ENCODE peak calls at places on chromosomes 7 and 10, in nine cellular contexts. E, T, W, N, O, G, I, M and B are unnamed samples.

GRCh38 chr10:131891196-131891928 is 9.4 kb upstream of the PPP2R2D start:
- DNase-seq in E (peak; percentile 23), T (no peak), W (no peak), N (no peak), O (peak; percentile 73), G (no peak), I (no peak), M (no peak), B (no peak)

GRCh38 chr7:137927386-137927785 is 74.5 kb downstream of the CREB3L2 start:
- DNase-seq in E (no peak), T (no peak), W (no peak), N (no peak), O (no peak), G (no peak), I (no peak), M (no peak), B (no peak)

GRCh38 chr7:84658286-84658685 is 463.7 kb upstream of the SEMA3A start:
- DNase-seq in E (no peak), T (no peak), W (no peak), N (no peak), O (no peak), G (no peak), I (no peak), M (no peak), B (no peak)

GRCh38 chr10:35384265-35384868 is 48.1 kb downstream of the CCNY start:
- DNase-seq in E (no peak), T (no peak), W (peak; percentile 48), N (no peak), O (no peak), G (no peak), I (no peak), M (no peak), B (no peak)

GRCh38 chr10:79418274-79418673 is 27.1 kb downstream of the ZCCHC24 start:
- DNase-seq in E (no peak), T (no peak), W (no peak), N (peak; percentile 50), O (no peak), G (no peak), I (no peak), M (peak; percentile 65), B (no peak)

GRCh38 chr10:75033399-75034130 is 77.9 kb upstream of the SAMD8 start:
- DNase-seq in E (no peak), T (no peak), W (no peak), N (no peak), O (no peak), G (no peak), I (no peak), M (no peak), B (no peak)

GRCh38 chr7:150951521-150951920 is 26.6 kb downstream of the KCNH2 start:
- DNase-seq in E (no peak), T (no peak), W (no peak), N (peak; percentile 47), O (no peak), G (no peak), I (no peak), M (peak; percentile 56), B (no peak)

GRCh38 chr7:55178863-55179773 is 160.3 kb downstream of the EGFR start:
- DNase-seq in E (no peak), T (no peak), W (no peak), N (no peak), O (no peak), G (no peak), I (no peak), M (no peak), B (no peak)

GRCh38 chr10:123472606-123473005 is 193.5 kb upstream of the GPR26 start:
- DNase-seq in E (no peak), T (no peak), W (no peak), N (no peak), O (peak; percentile 76), G (no peak), I (no peak), M (no peak), B (no peak)

GRCh38 chr10:32386623-32387022 is 39.7 kb upstream of the EPC1 start:
- DNase-seq in E (no peak), T (no peak), W (peak; percentile 33), N (no peak), O (no peak), G (no peak), I (peak; percentile 93), M (no peak), B (no peak)

GRCh38 chr7:99177165-99177564 is 30.8 kb downstream of the KPNA7 start:
- DNase-seq in E (no peak), T (no peak), W (no peak), N (no peak), O (no peak), G (no peak), I (no peak), M (no peak), B (no peak)

GRCh38 chr7:103048833-103049232 is 25.8 kb downstream of the FBXL13 start:
- DNase-seq in E (peak; percentile 15), T (no peak), W (peak; percentile 56), N (no peak), O (peak; percentile 57), G (no peak), I (peak; percentile 14), M (no peak), B (no peak)

GRCh38 chr10:31765546-31765945 is 163.1 kb downstream of the ARHGAP12 start:
- DNase-seq in E (no peak), T (no peak), W (no peak), N (no peak), O (peak; percentile 18), G (no peak), I (no peak), M (no peak), B (no peak)

GRCh38 chr10:70174058-70174741 is 3.9 kb upstream of the SAR1A start:
- DNase-seq in E (no peak), T (no peak), W (no peak), N (no peak), O (no peak), G (no peak), I (peak; percentile 22), M (no peak), B (no peak)

GRCh38 chr7:71131256-71131752 is 640 bp upstream of the GALNT17 start:
- DNase-seq in E (no peak), T (no peak), W (no peak), N (peak; percentile 84), O (peak; percentile 93), G (peak; percentile 79), I (no peak), M (peak; percentile 77), B (peak; percentile 58)

GRCh38 chr10:62162261-62162660 is 106.4 kb downstream of the RTKN2 start:
- DNase-seq in E (no peak), T (no peak), W (no peak), N (no peak), O (no peak), G (no peak), I (no peak), M (no peak), B (no peak)

GRCh38 chr10:126521354-126521753 is 133.1 kb upstream of the ADAM12 start:
- DNase-seq in E (peak; percentile 40), T (no peak), W (no peak), N (no peak), O (no peak), G (no peak), I (no peak), M (no peak), B (no peak)

GRCh38 chr10:11165591-11166543 is 148.2 kb downstream of the CELF2 start:
- DNase-seq in E (peak; percentile 15), T (peak; percentile 71), W (no peak), N (no peak), O (peak; percentile 83), G (no peak), I (peak; percentile 24), M (peak; percentile 89), B (peak; percentile 15)

GRCh38 chr10:71708897-71709882 is 10.4 kb downstream of the C10orf105 start:
- DNase-seq in E (no peak), T (no peak), W (no peak), N (no peak), O (no peak), G (no peak), I (no peak), M (no peak), B (no peak)

GRCh38 chr7:149764481-149765398 is 8.6 kb downstream of the ZNF467 start:
- DNase-seq in E (no peak), T (no peak), W (no peak), N (no peak), O (peak; percentile 87), G (no peak), I (no peak), M (no peak), B (no peak)

GRCh38 chr10:29725133-29725720 is 90.5 kb upstream of the SVIL start:
- DNase-seq in E (peak; percentile 76), T (no peak), W (no peak), N (no peak), O (no peak), G (no peak), I (no peak), M (peak; percentile 59), B (no peak)

GRCh38 chr10:17784701-17785100 is 24.4 kb upstream of the MRC1 start:
- DNase-seq in E (no peak), T (no peak), W (peak; percentile 79), N (no peak), O (no peak), G (no peak), I (no peak), M (no peak), B (peak; percentile 10)

GRCh38 chr10:49311562-49312236 is 12.7 kb downstream of the C10orf71 start:
- DNase-seq in E (no peak), T (no peak), W (no peak), N (no peak), O (no peak), G (no peak), I (no peak), M (no peak), B (no peak)

GRCh38 chr7:30717181-30717580 is 34.8 kb upstream of the INMT start:
- DNase-seq in E (peak; percentile 64), T (no peak), W (peak; percentile 43), N (no peak), O (no peak), G (no peak), I (peak; percentile 41), M (no peak), B (no peak)

GRCh38 chr7:87810130-87810529 is 66.0 kb downstream of the SLC25A40 start:
- DNase-seq in E (no peak), T (no peak), W (no peak), N (no peak), O (peak; percentile 71), G (no peak), I (no peak), M (no peak), B (no peak)

GRCh38 chr7:25846722-25847121 is 305.3 kb upstream of the NFE2L3 start:
- DNase-seq in E (peak; percentile 90), T (no peak), W (peak; percentile 94), N (peak; percentile 70), O (no peak), G (no peak), I (no peak), M (peak; percentile 92), B (peak; percentile 54)

GRCh38 chr10:1620803-1621202 is 116.5 kb downstream of the ADARB2 start:
- DNase-seq in E (no peak), T (no peak), W (no peak), N (no peak), O (no peak), G (no peak), I (no peak), M (no peak), B (no peak)

GRCh38 chr10:103889121-103889720 is 28.8 kb downstream of the STN1 start:
- DNase-seq in E (no peak), T (no peak), W (no peak), N (no peak), O (no peak), G (no peak), I (no peak), M (no peak), B (no peak)

GRCh38 chr7:157577796-157578339 is 241.1 kb downstream of the DNAJB6 start:
- DNase-seq in E (no peak), T (no peak), W (no peak), N (no peak), O (no peak), G (no peak), I (no peak), M (no peak), B (no peak)

GRCh38 chr10:74589226-74589673 is 237.2 kb upstream of the KAT6B start:
- DNase-seq in E (peak; percentile 90), T (peak; percentile 92), W (peak; percentile 100), N (peak; percentile 93), O (peak; percentile 81), G (peak; percentile 89), I (peak; percentile 98), M (peak; percentile 97), B (peak; percentile 87)

GRCh38 chr7:127474457-127474856 is 81.9 kb upstream of the ZNF800 start:
- DNase-seq in E (no peak), T (no peak), W (peak; percentile 7), N (no peak), O (no peak), G (no peak), I (no peak), M (no peak), B (no peak)